ENCODE peak calls at places on chromosome 2, in ten cellular contexts. O, J, G, I, M, X, S, Q, K and C are unnamed samples.

GRCh38 chr2:47785986-47786385 is 3.0 kb downstream of the MSH6 start:
- DNase-seq in S (no peak), O (no peak), J (peak), X (no peak), I (peak), Q (no peak), G (no peak), K (no peak), M (no peak), C (no peak)

GRCh38 chr2:237280235-237280634 is 133.7 kb downstream of the COL6A3 start:
- DNase-seq in X (no peak), S (no peak), Q (peak), G (no peak), J (no peak), O (no peak), K (no peak), M (no peak), I (peak), C (no peak)

GRCh38 chr2:56531668-56532420 is 348.1 kb downstream of the CCDC85A start:
- DNase-seq in G (no peak), Q (no peak), K (no peak), X (no peak), O (peak), S (no peak), I (peak), J (no peak), M (no peak), C (no peak)

GRCh38 chr2:28340312-28341202 is 52.1 kb upstream of the FOSL2 start:
- DNase-seq in J (no peak), S (no peak), K (no peak), M (no peak), G (no peak), O (no peak), Q (no peak), I (no peak), X (no peak), C (no peak)

GRCh38 chr2:68709421-68709911 is 25.1 kb upstream of the ARHGAP25 start:
- DNase-seq in K (no peak), S (no peak), O (peak), I (peak), G (no peak), M (no peak), X (no peak), J (no peak), Q (peak), C (no peak)

GRCh38 chr2:64934530-64934929 is 54.7 kb upstream of the SLC1A4 start:
- DNase-seq in I (no peak), G (no peak), K (no peak), X (no peak), J (no peak), S (no peak), M (no peak), O (no peak), Q (no peak), C (no peak)

GRCh38 chr2:60880633-60880987 is 764 bp upstream of the REL start:
- DNase-seq in I (no peak), M (no peak), O (peak), K (no peak), J (no peak), X (no peak), G (no peak), Q (no peak), S (no peak), C (no peak)

GRCh38 chr2:99520813-99521212 is 31.0 kb upstream of the REV1 start:
- DNase-seq in M (no peak), X (no peak), S (no peak), O (no peak), Q (no peak), I (peak), K (no peak), G (no peak), J (no peak), C (no peak)

GRCh38 chr2:118844261-118845004 is 3.0 kb downstream of the EN1 start:
- DNase-seq in J (no peak), G (no peak), M (no peak), X (no peak), K (no peak), Q (no peak), O (no peak), I (peak), S (no peak), C (peak)

GRCh38 chr2:9107168-9108025 is 99.2 kb upstream of the ASAP2 start:
- DNase-seq in O (peak), I (peak), M (no peak), K (no peak), S (no peak), X (no peak), Q (no peak), J (no peak), G (no peak), C (no peak)

GRCh38 chr2:168166902-168167510 is 80.4 kb downstream of the STK39 start:
- DNase-seq in Q (no peak), X (no peak), J (no peak), S (no peak), K (no peak), O (no peak), I (peak), G (no peak), M (no peak), C (no peak)

GRCh38 chr2:240714747-240715725 is 23.4 kb downstream of the AQP12A start:
- DNase-seq in O (peak), X (peak), K (no peak), M (peak), J (no peak), S (no peak), G (no peak), I (no peak), Q (no peak), C (no peak)

GRCh38 chr2:11348209-11348749 is 3.8 kb upstream of the ROCK2 start:
- DNase-seq in G (no peak), J (no peak), X (no peak), Q (no peak), I (no peak), S (no peak), K (no peak), M (no peak), O (no peak), C (no peak)

GRCh38 chr2:31429759-31430438 is 15.4 kb upstream of the XDH start:
- DNase-seq in S (peak), Q (no peak), X (no peak), J (no peak), G (no peak), O (no peak), M (no peak), I (peak), K (no peak), C (no peak)

GRCh38 chr2:205734436-205734835 is 52.1 kb downstream of the NRP2 start:
- DNase-seq in Q (peak), X (no peak), I (peak), G (no peak), K (no peak), J (no peak), S (no peak), O (no peak), M (no peak), C (no peak)